ENCODE peak calls at places on chromosomes 7 and 10, in six cellular contexts. B is Peyer's patch, C is body of pancreas, X is breast epithelium, I is heart right ventricle, E is neural progenitor cell. Y is an unnamed sample. For H3K9me3, the result is how much of the 10 kb centered on the place peaks cover.

GRCh38 chr10:18140957-18141888 is 999 bp downstream of the CACNB2 start:
- DNase-seq in B (no peak), C (peak), X (no peak), I (peak), E (peak), Y (no peak)

GRCh38 chr10:121927361-121927840 is 430 bp downstream of the ATE1 start:
- DNase-seq in B (peak), C (peak), X (no peak), I (peak), E (peak), Y (peak)

GRCh38 chr7:26990268-26990667 is 105.5 kb downstream of the HOXA1 start:
- DNase-seq in B (no peak), C (no peak), X (no peak), I (no peak), E (no peak), Y (no peak)

GRCh38 chr7:136677456-136678365 is 190.7 kb upstream of the CHRM2 start:
- DNase-seq in B (no peak), C (no peak), X (no peak), I (no peak), E (no peak), Y (peak)

GRCh38 chr10:11824825-11825224 is 1.7 kb downstream of the PROSER2 start:
- DNase-seq in B (no peak), C (peak), X (no peak), I (no peak), E (no peak), Y (no peak)

GRCh38 chr7:73461782-73462285 is 28.3 kb downstream of the FZD9 start:
- DNase-seq in B (no peak), C (no peak), X (no peak), I (no peak), E (no peak), Y (no peak)

GRCh38 chr7:19051767-19052375 is 65.6 kb downstream of the TWIST1 start:
- DNase-seq in B (peak), C (peak), X (no peak), I (no peak), E (peak), Y (peak)

GRCh38 chr7:156950381-156950858 is 908 bp downstream of the NOM1 start:
- DNase-seq in B (no peak), C (no peak), X (no peak), I (no peak), E (no peak), Y (no peak)

GRCh38 chr7:23017303-23017702 is 3.4 kb upstream of the HYCC1 start:
- DNase-seq in B (no peak), C (no peak), X (no peak), I (no peak), E (no peak), Y (no peak)

GRCh38 chr10:12949248-12949647 is 52.3 kb downstream of the CCDC3 start:
- DNase-seq in B (no peak), C (no peak), X (no peak), I (no peak), E (no peak), Y (peak)

GRCh38 chr10:110872984-110873569 is 1.3 kb downstream of the PDCD4 start:
- DNase-seq in B (no peak), C (no peak), X (no peak), I (no peak), E (peak), Y (no peak)

GRCh38 chr7:139422126-139422525 is 61.3 kb downstream of the KLRG2 start:
- DNase-seq in B (no peak), C (no peak), X (no peak), I (no peak), E (no peak), Y (peak)

GRCh38 chr10:24476913-24477312 is 246.8 kb downstream of the ARHGAP21 start:
- DNase-seq in B (no peak), C (no peak), X (no peak), I (no peak), E (no peak), Y (no peak)

GRCh38 chr10:96261930-96262329 is 9.4 kb downstream of the BLNK start:
- DNase-seq in B (no peak), C (no peak), X (no peak), I (no peak), E (no peak), Y (no peak)

GRCh38 chr10:96261132-96261531 is 10.2 kb downstream of the BLNK start:
- DNase-seq in B (no peak), C (no peak), X (no peak), I (no peak), E (no peak), Y (no peak)

GRCh38 chr10:96264938-96265337 is 6.4 kb downstream of the BLNK start:
- DNase-seq in B (no peak), C (no peak), X (no peak), I (no peak), E (no peak), Y (no peak)

GRCh38 chr10:96263684-96264083 is 7.7 kb downstream of the BLNK start:
- DNase-seq in B (no peak), C (no peak), X (no peak), I (no peak), E (no peak), Y (no peak)

DNA sequence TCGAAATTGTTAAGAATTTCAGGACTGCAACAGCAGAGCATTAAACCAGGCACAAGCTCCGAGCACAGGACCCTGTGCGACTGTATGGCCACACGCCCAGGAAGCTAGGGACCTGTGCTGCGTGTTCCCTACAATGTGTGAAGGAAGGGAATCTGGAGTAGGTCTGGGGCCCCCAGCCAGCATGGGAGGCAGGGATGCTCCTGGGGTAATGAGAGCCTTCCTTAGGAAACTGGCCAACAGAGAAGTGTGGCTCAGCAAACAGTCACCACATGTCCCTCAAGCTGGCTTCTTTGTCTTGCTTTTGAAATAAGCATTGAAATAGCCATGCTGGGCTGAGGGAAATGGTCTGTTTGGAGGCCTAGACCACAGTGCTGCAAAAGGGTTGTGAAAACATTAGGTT is 8.2 kb downstream of the BLNK start:
- DNase-seq in B (no peak), C (no peak), X (no peak), I (no peak), E (no peak), Y (no peak)
- H3K4me3 ChIP-seq in B (no peak), C (no peak), X (no peak), I (no peak), E (no peak), Y (no peak)

DNA sequence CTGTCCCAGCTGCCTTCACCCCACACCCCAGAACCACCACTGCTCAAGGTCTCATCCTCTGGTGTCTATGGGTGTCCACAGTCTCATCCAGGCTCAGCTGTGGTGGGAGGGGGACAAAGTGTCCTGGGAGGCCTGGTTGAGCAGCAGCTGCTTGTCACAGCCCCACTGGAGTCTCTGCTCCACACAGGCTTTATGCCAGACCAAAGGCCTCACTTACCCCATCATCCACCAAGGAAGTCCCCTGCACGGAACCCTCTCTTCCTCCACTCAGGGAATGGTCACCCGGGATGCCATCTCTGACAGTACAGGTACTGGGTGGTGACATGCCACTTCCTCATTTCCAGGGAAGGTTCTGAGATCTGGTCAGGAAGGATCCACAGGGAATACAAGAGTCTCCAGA is 925.4 kb upstream of the ZNF722 start:
- DNase-seq in B (no peak), C (no peak), X (no peak), I (no peak), E (no peak), Y (no peak)
- H3K9me3 ChIP-seq in B (under half), C (under half), X (under half), I (under half), E (half or more), Y (under half)

GRCh38 chr7:7815395-7815794 is 97.0 kb upstream of the RPA3 start:
- DNase-seq in B (no peak), C (no peak), X (no peak), I (no peak), E (no peak), Y (no peak)
- H3K4me3 ChIP-seq in B (no peak), C (no peak), X (no peak), I (no peak), E (no peak), Y (no peak)

DNA sequence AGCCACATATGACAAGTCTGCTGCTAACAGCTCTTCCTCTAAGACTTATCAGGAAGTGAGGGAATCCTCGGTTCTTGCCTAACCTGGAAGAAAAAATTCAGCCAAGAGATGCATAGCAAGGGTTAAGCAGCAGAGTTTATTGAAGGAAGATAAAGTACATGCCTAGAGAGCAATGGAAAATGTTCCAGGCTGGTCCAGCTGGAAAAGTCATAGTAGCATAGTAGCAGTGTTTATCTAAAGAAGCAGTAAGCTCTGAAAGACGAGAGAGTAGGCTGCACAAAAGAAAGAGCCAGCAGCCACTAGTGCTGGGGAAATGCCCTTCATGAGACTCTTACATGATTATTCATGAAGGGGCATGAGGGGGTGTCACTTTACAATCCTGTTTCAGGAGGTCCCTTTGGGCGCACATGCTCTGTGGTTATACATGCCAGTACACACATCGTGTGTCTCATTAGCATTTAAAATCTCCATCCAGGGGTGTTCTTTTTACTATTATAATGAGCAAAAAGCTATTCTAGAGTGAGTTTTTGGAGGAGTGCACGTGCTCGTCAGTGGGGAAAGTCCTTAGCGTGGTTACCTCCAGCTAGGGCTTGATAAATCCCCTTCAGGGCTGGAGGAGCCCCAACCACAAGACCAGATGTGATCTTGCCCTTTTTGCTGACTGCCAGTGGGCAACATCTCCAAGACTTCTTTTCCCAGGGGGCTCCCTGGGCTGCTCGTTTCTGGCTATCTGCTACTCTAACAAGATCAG is 716.1 kb downstream of the PARD3 start:
- DNase-seq in B (no peak), C (no peak), X (no peak), I (no peak), E (no peak), Y (no peak)
- H3K9me3 ChIP-seq in B (under half), C (under half), X (under half), I (under half), E (under half), Y (under half)

GRCh38 chr7:116534790-116535189 is 10.0 kb downstream of the CAV1 start:
- DNase-seq in B (no peak), C (no peak), X (no peak), I (no peak), E (no peak), Y (no peak)
- H3K4me3 ChIP-seq in B (no peak), C (no peak), X (no peak), I (peak), E (no peak), Y (no peak)

DNA sequence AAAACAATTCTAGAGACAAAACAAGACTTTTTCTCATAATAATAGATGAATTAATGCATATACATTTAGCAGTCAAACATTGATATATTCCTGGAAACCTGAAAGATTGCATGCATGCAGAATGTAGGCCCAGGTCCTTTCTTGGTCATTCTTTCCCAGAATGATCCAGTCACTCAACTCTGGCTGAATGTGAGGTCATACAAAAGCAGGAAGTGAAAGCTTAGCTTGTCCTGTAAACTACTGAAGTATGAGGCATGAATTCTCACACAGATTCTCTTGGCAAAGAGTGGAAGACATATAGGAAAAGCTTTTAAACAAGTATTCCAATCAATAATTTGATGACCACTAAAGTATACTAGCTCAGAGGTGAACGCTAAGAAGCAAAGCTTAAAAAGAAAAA is 253.9 kb downstream of the PPP1R3A start:
- DNase-seq in B (no peak), C (no peak), X (no peak), I (no peak), E (no peak), Y (no peak)
- H3K9me3 ChIP-seq in B (under half), C (under half), X (under half), I (under half), E (under half), Y (under half)

GRCh38 chr7:116329845-116330503 is 119.6 kb downstream of the TES start:
- DNase-seq in B (no peak), C (no peak), X (no peak), I (no peak), E (no peak), Y (no peak)
- H3K4me3 ChIP-seq in B (no peak), C (no peak), X (no peak), I (no peak), E (no peak), Y (no peak)

Y was measured in BE2C.